ENCODE peak calls at places on chromosomes 16 and 17, in nine cellular contexts. V, K, F, Y, H, I, R, E and P are unnamed samples. For H3K4me1, the result is how much of the 10 kb centered on the place peaks cover.

GRCh38 chr16:77613115-77613514 is 109.2 kb upstream of the NUDT7 start:
- DNase-seq in I (no peak), E (no peak), F (no peak), H (no peak), Y (no peak), K (no peak), V (no peak), R (no peak), P (no peak)

GRCh38 chr17:40028595-40028994 is 13.4 kb downstream of the CSF3 start:
- DNase-seq in Y (no peak), R (no peak), F (no peak), I (no peak), H (no peak), E (peak), K (no peak), V (no peak), P (no peak)

GRCh38 chr17:73770115-73770848 is 126.0 kb upstream of the SDK2 start:
- DNase-seq in K (peak), H (peak), I (peak), Y (peak), F (peak), E (no peak), V (peak), R (peak), P (peak)

GRCh38 chr17:70919241-70919640 is 749.9 kb downstream of the KCNJ2 start:
- DNase-seq in R (no peak), Y (no peak), K (no peak), I (no peak), H (no peak), V (no peak), F (no peak), E (no peak), P (no peak)

GRCh38 chr17:57946798-57947358 is 8.3 kb downstream of the CUEDC1 start:
- DNase-seq in H (no peak), E (no peak), F (peak), Y (peak), K (peak), R (peak), V (peak), I (no peak), P (no peak)

GRCh38 chr17:56292010-56292409 is 138.7 kb downstream of the ANKFN1 start:
- DNase-seq in V (peak), H (no peak), I (no peak), K (no peak), Y (no peak), E (no peak), F (peak), R (no peak), P (no peak)

GRCh38 chr16:22225060-22225459 is 19.0 kb downstream of the EEF2K start:
- DNase-seq in K (peak), E (no peak), V (no peak), H (no peak), I (peak), R (no peak), F (no peak), Y (no peak), P (no peak)

GRCh38 chr16:29757950-29758466 is 12.2 kb upstream of the C16orf54 start:
- DNase-seq in R (no peak), F (peak), H (no peak), K (no peak), I (no peak), Y (no peak), E (no peak), V (no peak), P (no peak)

GRCh38 chr16:5793556-5793955 is 696.0 kb upstream of the EEF2KMT start:
- DNase-seq in K (no peak), R (no peak), E (no peak), I (no peak), H (no peak), Y (no peak), F (no peak), V (no peak), P (no peak)

GRCh38 chr16:58264961-58265479 is 29.8 kb downstream of the PRSS54 start:
- DNase-seq in H (no peak), F (peak), Y (no peak), R (no peak), E (no peak), V (peak), K (no peak), I (no peak), P (no peak)

GRCh38 chr16:74776926-74777325 is 2.3 kb upstream of the FA2H start:
- DNase-seq in K (no peak), V (no peak), I (no peak), R (no peak), H (no peak), Y (no peak), E (no peak), F (no peak), P (no peak)

GRCh38 chr17:64096037-64096436 is 33.9 kb downstream of the ERN1 start:
- DNase-seq in H (no peak), I (no peak), F (no peak), E (no peak), Y (no peak), K (no peak), V (no peak), R (no peak), P (no peak)

GRCh38 chr17:64094412-64094811 is 35.5 kb downstream of the ERN1 start:
- DNase-seq in K (no peak), F (no peak), V (no peak), E (no peak), R (no peak), Y (no peak), H (no peak), I (no peak), P (no peak)

GRCh38 chr17:64095144-64095882 is 34.6 kb downstream of the ERN1 start:
- DNase-seq in H (no peak), E (no peak), F (no peak), V (peak), I (no peak), R (no peak), Y (no peak), K (no peak), P (no peak)

GRCh38 chr17:64099543-64099942 is 30.4 kb downstream of the ERN1 start:
- DNase-seq in Y (no peak), H (no peak), K (no peak), R (no peak), F (no peak), I (no peak), E (no peak), V (no peak), P (no peak)

DNA sequence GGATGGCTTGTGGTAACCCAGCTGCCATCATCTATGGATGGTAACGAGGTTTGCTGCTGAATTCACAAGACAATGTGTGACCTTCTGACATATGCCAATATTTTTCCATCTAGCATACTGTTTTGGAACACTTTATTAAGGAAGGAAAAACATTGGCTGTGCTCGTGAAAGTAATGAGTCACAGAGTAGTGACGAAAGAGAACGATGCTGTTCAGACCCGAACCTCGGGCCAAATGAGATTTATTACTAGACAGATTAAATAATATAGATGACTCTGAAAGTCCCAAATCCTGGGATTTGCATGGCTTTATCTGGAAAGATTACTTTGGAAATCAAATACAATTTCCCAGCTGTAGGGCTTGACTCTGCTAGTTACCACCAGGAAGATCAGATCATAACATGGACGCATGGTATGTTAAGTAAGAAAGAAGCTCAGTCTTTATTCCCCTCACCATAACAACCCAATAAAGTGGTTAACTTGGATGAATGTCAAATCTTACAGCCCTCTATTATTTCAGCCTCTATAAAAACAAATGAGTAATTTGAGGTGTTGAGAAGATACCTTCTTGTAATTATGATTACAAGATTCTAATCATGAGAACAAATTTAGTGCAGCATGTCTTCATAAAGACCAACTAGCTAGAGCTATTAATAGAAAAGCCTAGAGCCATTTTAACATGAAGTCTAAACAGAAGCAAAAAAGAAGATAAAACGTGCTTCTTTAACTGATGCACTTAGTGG is 32.6 kb downstream of the ERN1 start:
- DNase-seq in K (peak), H (no peak), V (peak), I (no peak), F (peak), Y (no peak), E (no peak), R (no peak), P (no peak)
- H3K27ac ChIP-seq in K (peak), H (peak), V (peak), I (no peak), F (no peak), Y (no peak), E (no peak), R (no peak), P (no peak)

DNA sequence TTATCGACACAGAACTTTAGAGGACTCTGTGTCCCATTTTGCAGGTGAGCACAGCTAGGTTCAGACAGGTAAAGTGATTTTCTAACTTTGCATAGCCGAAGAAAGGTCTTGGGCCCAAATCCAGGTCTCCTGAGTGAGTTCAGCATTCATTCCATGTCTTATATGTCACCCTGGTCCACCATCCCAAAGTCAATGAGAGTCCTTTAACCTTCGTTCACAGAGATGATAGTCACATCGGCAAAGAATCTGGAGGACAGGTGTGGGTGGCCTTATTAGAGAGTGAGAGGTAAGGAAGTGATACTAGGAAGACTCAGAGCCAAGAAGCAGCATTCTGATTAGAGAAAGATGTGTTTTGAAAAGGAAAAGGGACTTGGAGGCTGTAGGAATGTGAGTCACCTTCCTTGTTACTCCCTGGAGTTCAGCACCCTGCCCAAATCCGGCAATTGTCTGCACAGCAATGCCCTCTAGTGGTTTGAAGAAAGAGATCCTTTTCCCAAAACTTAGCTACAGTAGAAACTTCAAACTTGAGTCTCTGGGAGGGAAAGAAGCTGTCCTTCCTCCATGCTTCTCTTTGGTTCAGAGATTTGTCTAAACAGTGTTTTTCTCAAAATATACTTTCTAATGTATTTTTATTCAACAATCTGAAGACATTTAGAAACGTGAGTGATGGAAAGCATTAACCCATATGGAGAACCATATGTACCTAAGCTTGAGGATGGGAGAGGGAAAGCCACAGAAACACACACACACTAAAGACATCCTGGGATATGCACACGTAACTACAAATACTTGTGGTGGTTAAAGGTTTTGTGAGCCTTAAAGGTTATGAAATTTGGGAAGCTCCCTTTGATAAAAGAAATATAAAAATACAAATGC is 96.4 kb upstream of the SHISA6 start:
- DNase-seq in R (no peak), F (no peak), K (no peak), I (no peak), V (peak), Y (no peak), H (no peak), E (no peak), P (no peak)
- H3K4me1 ChIP-seq in R (under half), F (under half), K (under half), I (under half), V (under half), Y (under half), H (under half), E (under half), P (under half)

GRCh38 chr17:28896884-28897768 is at the start of gene FLOT2:
- DNase-seq in K (peak), Y (peak), V (peak), F (no peak), I (peak), R (peak), H (peak), E (peak), P (peak)
- TF ChIP-seq CTCF in K (peak), Y (no peak), V (peak), F (no peak), I (peak), R (no peak), H (peak), E (peak), P (peak)

GRCh38 chr16:8727084-8727590 is 52.7 kb downstream of the ABAT start:
- DNase-seq in V (no peak), R (no peak), K (no peak), H (no peak), I (no peak), E (no peak), Y (no peak), F (no peak), P (no peak)

GRCh38 chr16:8727857-8728618 is 53.6 kb downstream of the ABAT start:
- DNase-seq in Y (no peak), E (no peak), H (no peak), V (no peak), F (no peak), I (no peak), K (no peak), R (no peak), P (no peak)

GRCh38 chr16:8733849-8734540 is 59.6 kb downstream of the ABAT start:
- DNase-seq in Y (no peak), K (no peak), I (no peak), H (no peak), V (no peak), F (no peak), E (no peak), R (no peak), P (no peak)

GRCh38 chr16:8729779-8730334 is 55.4 kb downstream of the ABAT start:
- DNase-seq in R (no peak), E (no peak), V (no peak), Y (no peak), K (no peak), H (no peak), F (no peak), I (no peak), P (no peak)

GRCh38 chr16:8730335-8730915 is 56.0 kb downstream of the ABAT start:
- DNase-seq in V (no peak), E (no peak), F (no peak), H (no peak), Y (no peak), K (no peak), I (no peak), R (no peak), P (no peak)
- H3K27ac ChIP-seq in V (no peak), E (no peak), F (no peak), H (no peak), Y (no peak), K (no peak), I (no peak), R (no peak), P (no peak)

GRCh38 chr17:59800530-59800942 is 92.2 kb downstream of the TUBD1 start:
- DNase-seq in I (no peak), H (no peak), Y (no peak), E (no peak), R (no peak), F (no peak), K (no peak), V (peak), P (no peak)

GRCh38 chr17:59796138-59796537 is 88.7 kb downstream of the VMP1 start:
- DNase-seq in H (no peak), F (no peak), E (no peak), V (no peak), R (no peak), K (no peak), Y (no peak), I (no peak), P (no peak)

GRCh38 chr17:59796785-59797205 is 89.3 kb downstream of the VMP1 start:
- DNase-seq in I (no peak), F (no peak), K (no peak), Y (no peak), V (no peak), H (no peak), E (no peak), R (no peak), P (no peak)

GRCh38 chr17:59802160-59802559 is 90.6 kb downstream of the TUBD1 start:
- DNase-seq in K (no peak), Y (no peak), V (no peak), E (no peak), H (no peak), R (no peak), F (no peak), I (no peak), P (no peak)

GRCh38 chr17:59798111-59798510 is 90.7 kb downstream of the VMP1 start:
- DNase-seq in E (no peak), Y (no peak), F (no peak), V (no peak), R (no peak), K (no peak), I (no peak), H (no peak), P (no peak)
- H3K4me1 ChIP-seq in E (under half), Y (under half), F (under half), V (under half), R (under half), K (under half), I (under half), H (under half), P (under half)